ENCODE peak calls at places on chromosome 6, in seven cellular contexts. K is activated naive CD4-positive, alpha-beta T cell; Z is mucosa of descending colon; H is dorsolateral prefrontal cortex; F is stimulated activated CD4-positive, alpha-beta T cell treated with anti-CD3 and anti-CD28 coated beads, Interleukin-1b, Interleukin-23, amount 100 ng/mL, for 4 hours; L is MV-4-11; U is HT1080. M is an unnamed sample.

GRCh38 chr6:50217816-50218215 is 168.1 kb upstream of the DEFB112 start:
- DNase-seq in U (no peak), K (no peak), Z (no peak), F (no peak), H (no peak), L (no peak), M (no peak)

GRCh38 chr6:96836579-96837137 is 619 bp downstream of the GPR63 start:
- DNase-seq in K (no peak), H (no peak), U (peak), L (no peak), Z (no peak), F (no peak), M (peak)

GRCh38 chr6:37491161-37491829 is 8.4 kb downstream of the CCDC167 start:
- DNase-seq in H (no peak), K (no peak), L (no peak), U (no peak), F (no peak), Z (no peak), M (no peak)

GRCh38 chr6:14596410-14596809 is 478.8 kb downstream of the CD83 start:
- DNase-seq in K (peak), U (peak), Z (no peak), L (peak), H (no peak), F (no peak), M (no peak)

GRCh38 chr6:26170181-26170580 is 83.0 kb downstream of the HFE start:
- DNase-seq in F (no peak), U (no peak), Z (no peak), K (no peak), H (no peak), L (no peak), M (peak)

GRCh38 chr6:68901044-68901443 is 266.0 kb downstream of the ADGRB3 start:
- DNase-seq in H (no peak), L (no peak), U (no peak), Z (no peak), F (no peak), K (no peak), M (no peak)

GRCh38 chr6:129733290-129733689 is 23.3 kb upstream of the ARHGAP18 start:
- DNase-seq in U (no peak), K (no peak), H (no peak), Z (no peak), F (no peak), L (no peak), M (peak)

GRCh38 chr6:13485923-13486557 is 1.4 kb downstream of the GFOD1 start:
- DNase-seq in K (no peak), H (peak), L (peak), Z (peak), U (peak), F (peak), M (peak)

GRCh38 chr6:2625581-2625980 is 125.1 kb downstream of the MYLK4 start:
- DNase-seq in Z (no peak), L (no peak), K (no peak), U (no peak), H (no peak), F (no peak), M (no peak)

GRCh38 chr6:43786664-43787329 is 16.8 kb downstream of the VEGFA start:
- DNase-seq in H (no peak), Z (no peak), K (no peak), L (no peak), F (no peak), U (no peak), M (no peak)

GRCh38 chr6:163711615-163712568 is 297.4 kb downstream of the QKI start:
- DNase-seq in H (peak), L (peak), Z (peak), U (no peak), K (no peak), F (no peak), M (peak)

GRCh38 chr6:124282541-124282940 is 478.9 kb downstream of the NKAIN2 start:
- DNase-seq in Z (no peak), L (no peak), H (no peak), K (no peak), U (no peak), F (no peak), M (no peak)

GRCh38 chr6:150345786-150346185 is 23.0 kb upstream of the IYD start:
- DNase-seq in F (no peak), L (no peak), H (no peak), Z (no peak), U (peak), K (no peak), M (no peak)

GRCh38 chr6:126312013-126312665 is 27.8 kb upstream of the CENPW start:
- DNase-seq in L (no peak), F (no peak), H (no peak), K (no peak), Z (no peak), U (peak), M (peak)

GRCh38 chr6:112946051-112946450 is 598.9 kb downstream of the RFPL4B start:
- DNase-seq in Z (no peak), L (no peak), K (no peak), H (no peak), F (no peak), U (no peak), M (no peak)

GRCh38 chr6:118808794-118809668 is 84.9 kb upstream of the ASF1A start:
- DNase-seq in H (no peak), K (no peak), Z (no peak), L (peak), U (no peak), F (no peak), M (no peak)

GRCh38 chr6:129686941-129687627 is 22.9 kb downstream of the ARHGAP18 start:
- DNase-seq in H (no peak), Z (no peak), L (peak), K (peak), U (peak), F (peak), M (peak)

GRCh38 chr6:163391983-163392382 is 22.5 kb upstream of the QKI start:
- DNase-seq in H (no peak), U (no peak), Z (no peak), L (no peak), K (no peak), F (no peak), M (no peak)

GRCh38 chr6:133495205-133495903 is 254.2 kb downstream of the EYA4 start:
- DNase-seq in K (no peak), F (no peak), Z (no peak), H (no peak), U (no peak), L (no peak), M (no peak)

GRCh38 chr6:80435457-80435856 is 329.0 kb downstream of the BCKDHB start:
- DNase-seq in L (peak), K (no peak), F (no peak), U (no peak), Z (no peak), H (no peak), M (no peak)